ENCODE peak calls at places on chromosome 13, in four cellular contexts. One of them, this sample, is unnamed.

GRCh38 chr13:84609716-84610115 is 727.4 kb upstream of the SLITRK1 start:
- DNase-seq in foreskin keratinocyte: peak
- DNase-seq in neural progenitor cell: no peak
- DNase-seq in neuronal stem cell: no peak
- DNase-seq in this sample: no peak

GRCh38 chr13:40082644-40083043 is 427.2 kb downstream of the COG6 start:
- DNase-seq in foreskin keratinocyte: no peak
- DNase-seq in neural progenitor cell: no peak
- DNase-seq in neuronal stem cell: no peak
- DNase-seq in this sample: no peak

GRCh38 chr13:79404985-79405384 is 1.1 kb downstream of the RBM26 start:
- DNase-seq in foreskin keratinocyte: no peak
- DNase-seq in neural progenitor cell: no peak
- DNase-seq in neuronal stem cell: no peak
- DNase-seq in this sample: no peak

GRCh38 chr13:102769679-102770078 is 3.9 kb downstream of the TEX30 start:
- DNase-seq in foreskin keratinocyte: peak
- DNase-seq in neural progenitor cell: no peak
- DNase-seq in neuronal stem cell: no peak
- DNase-seq in this sample: no peak

GRCh38 chr13:89687066-89687465 is 1660.4 kb upstream of the MIR17HG start:
- DNase-seq in foreskin keratinocyte: no peak
- DNase-seq in neural progenitor cell: no peak
- DNase-seq in neuronal stem cell: no peak
- DNase-seq in this sample: no peak

GRCh38 chr13:50512602-50513527 is 330.6 kb downstream of the DLEU7 start:
- DNase-seq in foreskin keratinocyte: no peak
- DNase-seq in neural progenitor cell: peak
- DNase-seq in neuronal stem cell: no peak
- DNase-seq in this sample: no peak

GRCh38 chr13:67119481-67119883 is 110.7 kb downstream of the PCDH9 start:
- DNase-seq in foreskin keratinocyte: peak
- DNase-seq in neural progenitor cell: no peak
- DNase-seq in neuronal stem cell: no peak
- DNase-seq in this sample: no peak

GRCh38 chr13:112751617-112752016 is 61.8 kb downstream of the ATP11A start:
- DNase-seq in foreskin keratinocyte: no peak
- DNase-seq in neural progenitor cell: no peak
- DNase-seq in neuronal stem cell: no peak
- DNase-seq in this sample: no peak

GRCh38 chr13:99067160-99067985 is 89.5 kb upstream of the DOCK9 start:
- DNase-seq in foreskin keratinocyte: peak
- DNase-seq in neural progenitor cell: no peak
- DNase-seq in neuronal stem cell: no peak
- DNase-seq in this sample: no peak

GRCh38 chr13:41462427-41462826 is 5.1 kb downstream of the RGCC start:
- DNase-seq in foreskin keratinocyte: no peak
- DNase-seq in neural progenitor cell: no peak
- DNase-seq in neuronal stem cell: no peak
- DNase-seq in this sample: no peak

GRCh38 chr13:38979891-38980627 is 10.6 kb downstream of the STOML3 start:
- DNase-seq in foreskin keratinocyte: no peak
- DNase-seq in neural progenitor cell: peak
- DNase-seq in neuronal stem cell: peak
- DNase-seq in this sample: no peak

DNA sequence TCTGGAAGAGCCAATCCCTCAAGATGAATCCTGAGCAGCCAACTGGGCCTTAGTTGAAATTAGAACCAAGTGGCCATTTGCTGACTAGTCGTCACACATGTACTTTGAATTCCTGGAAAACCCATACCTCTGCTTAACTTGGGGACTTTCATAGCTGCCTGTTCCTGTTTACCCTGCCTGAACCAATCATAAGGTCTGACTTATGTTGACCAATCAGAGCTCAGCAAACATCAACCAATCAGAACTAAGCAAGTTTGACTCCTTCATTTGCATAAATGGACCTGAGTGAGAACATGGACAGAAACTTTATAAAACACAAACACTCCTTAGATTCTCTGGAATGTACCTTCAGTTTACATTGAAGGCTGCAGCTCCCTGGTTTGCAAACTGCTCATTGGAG is 50.8 kb downstream of the LATS2 start:
- DNase-seq in foreskin keratinocyte: no peak
- DNase-seq in neural progenitor cell: no peak
- DNase-seq in neuronal stem cell: no peak
- DNase-seq in this sample: no peak
- H3K27ac ChIP-seq in foreskin keratinocyte: no peak
- H3K27ac ChIP-seq in neural progenitor cell: no peak
- H3K27ac ChIP-seq in neuronal stem cell: no peak
- H3K27ac ChIP-seq in this sample: no peak

DNA sequence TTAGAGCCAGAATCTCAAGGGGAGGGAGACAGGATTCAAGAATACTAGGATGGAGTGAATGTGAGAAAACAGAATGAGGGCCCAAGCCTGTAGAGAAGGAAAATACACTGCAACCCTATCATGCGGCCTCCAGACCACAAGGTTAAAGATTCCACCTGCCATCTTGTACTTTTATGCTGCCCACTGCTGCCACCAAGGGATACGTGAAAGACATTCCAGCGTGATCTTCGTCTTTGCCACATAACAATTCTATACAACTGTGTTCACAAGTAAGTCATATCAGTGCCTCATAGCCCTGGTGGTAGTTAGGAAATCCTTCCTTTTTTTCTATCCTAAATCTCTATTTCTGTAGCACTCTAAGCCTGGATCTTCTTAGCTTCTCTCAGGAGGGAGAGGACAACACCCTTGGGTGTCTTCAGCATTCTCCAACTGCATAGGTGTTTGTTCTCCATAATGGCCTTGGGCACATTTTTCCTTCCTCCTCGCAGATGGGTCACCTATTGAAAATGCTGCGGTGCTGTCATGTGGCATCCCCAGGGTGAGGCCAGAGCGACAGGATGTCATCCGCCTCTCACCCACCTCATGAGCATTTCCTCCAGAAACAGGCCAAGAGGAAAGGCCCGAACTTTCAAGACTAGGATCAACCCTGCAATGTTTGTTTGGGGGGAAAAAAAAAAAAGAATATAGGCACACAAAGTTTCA is 13.6 kb downstream of the TPT1 start:
- DNase-seq in foreskin keratinocyte: peak
- DNase-seq in neural progenitor cell: no peak
- DNase-seq in neuronal stem cell: no peak
- DNase-seq in this sample: no peak
- H3K27ac ChIP-seq in foreskin keratinocyte: no peak
- H3K27ac ChIP-seq in neural progenitor cell: no peak
- H3K27ac ChIP-seq in neuronal stem cell: no peak
- H3K27ac ChIP-seq in this sample: no peak

GRCh38 chr13:30113531-30113930 is 193.8 kb downstream of the KATNAL1 start:
- DNase-seq in foreskin keratinocyte: no peak
- DNase-seq in neural progenitor cell: no peak
- DNase-seq in neuronal stem cell: no peak
- DNase-seq in this sample: no peak
- H3K27ac ChIP-seq in foreskin keratinocyte: no peak
- H3K27ac ChIP-seq in neural progenitor cell: no peak
- H3K27ac ChIP-seq in neuronal stem cell: no peak
- H3K27ac ChIP-seq in this sample: no peak

GRCh38 chr13:110916671-110917142 is 1.8 kb upstream of the ANKRD10 start:
- DNase-seq in foreskin keratinocyte: peak
- DNase-seq in neural progenitor cell: no peak
- DNase-seq in neuronal stem cell: no peak
- DNase-seq in this sample: no peak
- H3K27ac ChIP-seq in foreskin keratinocyte: peak
- H3K27ac ChIP-seq in neural progenitor cell: no peak
- H3K27ac ChIP-seq in neuronal stem cell: no peak
- H3K27ac ChIP-seq in this sample: no peak

DNA sequence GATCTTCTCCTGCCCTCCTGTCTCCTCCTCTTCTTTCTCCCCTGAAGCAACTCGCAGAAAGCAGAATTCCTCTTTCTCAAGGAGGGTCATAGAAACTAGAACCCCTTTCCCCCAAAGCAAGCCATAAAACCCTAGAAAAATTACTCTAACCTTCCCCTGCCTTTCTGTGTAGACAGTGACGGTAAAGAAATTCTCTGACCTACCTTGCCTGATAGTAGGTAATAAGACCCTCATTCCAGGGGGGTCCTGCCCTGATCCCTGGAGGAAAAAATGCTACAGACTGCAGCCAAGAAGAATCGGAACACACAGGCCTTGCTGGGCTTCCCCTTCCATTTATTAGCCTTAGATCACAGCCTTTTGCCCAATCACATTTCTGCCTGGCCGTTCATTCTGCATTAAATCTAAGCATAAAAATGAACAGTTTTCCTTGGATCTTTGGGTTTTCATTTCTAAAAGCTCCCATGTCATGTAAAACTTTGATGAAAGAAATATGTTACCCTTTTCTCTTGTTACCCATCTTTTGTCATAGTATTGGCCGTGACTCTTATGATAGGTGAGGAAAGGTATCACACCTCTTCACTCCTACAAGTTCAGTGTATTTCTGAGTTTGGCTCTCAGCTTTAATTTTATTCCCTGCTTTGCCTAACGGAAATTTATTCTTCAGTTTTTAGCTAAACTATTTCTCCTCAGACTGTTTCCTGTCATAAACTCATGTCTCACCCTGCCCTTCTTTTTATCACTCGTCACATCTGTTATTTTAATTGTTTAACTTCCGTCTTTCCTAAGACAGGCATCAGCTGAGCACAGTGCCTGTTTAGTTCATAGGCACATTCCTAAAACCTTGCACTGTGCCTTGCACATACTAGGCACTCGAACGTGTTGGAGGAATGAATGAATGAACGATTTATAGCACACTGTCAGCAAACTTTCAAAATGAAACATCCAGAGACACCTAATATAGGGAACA is 20.4 kb upstream of the CPB2 start:
- DNase-seq in foreskin keratinocyte: peak
- DNase-seq in neural progenitor cell: no peak
- DNase-seq in neuronal stem cell: no peak
- DNase-seq in this sample: no peak
- H3K27ac ChIP-seq in foreskin keratinocyte: no peak
- H3K27ac ChIP-seq in neural progenitor cell: no peak
- H3K27ac ChIP-seq in neuronal stem cell: no peak
- H3K27ac ChIP-seq in this sample: no peak

GRCh38 chr13:21590231-21590630 is 13.7 kb downstream of the MICU2 start:
- DNase-seq in foreskin keratinocyte: no peak
- DNase-seq in neural progenitor cell: no peak
- DNase-seq in neuronal stem cell: no peak
- DNase-seq in this sample: no peak
- H3K27ac ChIP-seq in foreskin keratinocyte: no peak
- H3K27ac ChIP-seq in neural progenitor cell: no peak
- H3K27ac ChIP-seq in neuronal stem cell: no peak
- H3K27ac ChIP-seq in this sample: no peak

DNA sequence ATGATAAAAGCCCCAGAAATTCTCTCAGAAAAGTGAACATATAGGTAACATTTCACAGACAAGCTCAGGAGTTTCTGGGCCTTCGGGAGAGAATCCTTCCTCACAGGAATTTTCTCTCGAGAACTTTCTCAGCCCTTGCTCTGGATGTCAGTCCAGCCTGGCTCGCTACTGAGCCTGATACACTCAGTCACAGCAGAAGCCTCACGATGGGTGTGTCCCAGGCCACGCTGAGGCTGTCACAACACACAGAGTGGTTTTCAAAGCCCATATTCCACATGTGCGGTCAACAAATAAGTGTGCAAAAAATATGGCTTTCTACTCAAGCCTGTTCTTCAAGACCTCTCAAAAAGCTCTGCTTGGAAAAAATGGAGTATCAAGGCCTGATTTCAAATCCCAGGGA is 31.5 kb upstream of the MEDAG start:
- DNase-seq in foreskin keratinocyte: no peak
- DNase-seq in neural progenitor cell: no peak
- DNase-seq in neuronal stem cell: no peak
- DNase-seq in this sample: no peak
- H3K27ac ChIP-seq in foreskin keratinocyte: no peak
- H3K27ac ChIP-seq in neural progenitor cell: no peak
- H3K27ac ChIP-seq in neuronal stem cell: no peak
- H3K27ac ChIP-seq in this sample: no peak

DNA sequence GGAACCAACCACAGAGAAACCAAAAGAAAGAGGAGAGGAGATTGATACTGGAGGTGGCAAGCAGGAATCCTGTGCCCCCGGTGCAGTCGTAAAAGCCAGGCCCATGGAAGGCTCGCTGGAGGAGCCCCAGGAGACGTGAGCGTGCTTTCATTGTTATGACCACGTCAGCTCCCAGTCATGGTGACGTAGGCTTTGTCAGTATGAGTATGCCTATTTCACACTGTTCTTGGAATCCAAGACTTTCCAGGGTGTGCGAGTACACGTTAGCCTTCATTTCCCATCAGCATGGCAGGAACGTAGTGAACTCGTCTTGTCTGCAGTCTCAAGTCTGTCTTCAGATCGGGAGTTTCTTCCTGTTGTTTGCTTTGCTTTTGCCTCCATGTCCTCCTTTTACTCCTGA is 15.4 kb upstream of the CHAMP1 start:
- DNase-seq in foreskin keratinocyte: no peak
- DNase-seq in neural progenitor cell: no peak
- DNase-seq in neuronal stem cell: no peak
- DNase-seq in this sample: no peak
- H3K27ac ChIP-seq in foreskin keratinocyte: no peak
- H3K27ac ChIP-seq in neural progenitor cell: no peak
- H3K27ac ChIP-seq in neuronal stem cell: no peak
- H3K27ac ChIP-seq in this sample: no peak

GRCh38 chr13:34152996-34153395 is 335.0 kb downstream of the RFC3 start:
- DNase-seq in foreskin keratinocyte: peak
- DNase-seq in neural progenitor cell: no peak
- DNase-seq in neuronal stem cell: no peak
- DNase-seq in this sample: no peak
- H3K27ac ChIP-seq in foreskin keratinocyte: no peak
- H3K27ac ChIP-seq in neural progenitor cell: no peak
- H3K27ac ChIP-seq in neuronal stem cell: no peak
- H3K27ac ChIP-seq in this sample: no peak

This sample was measured in iPS DF 6.9.